ENCODE peak calls at places on chromosomes 4 and X, in eight cellular contexts. G is AG04450, I is lower lobe of right lung, F is AML-193, O is iris pigment epithelial cell, B is GM19239, H is pons, L is amygdala. S is an unnamed sample.

GRCh38 chrX:74925210-74926088 is at the start of gene NEXMIF:
- DNase-seq in G (no peak), F (no peak), O (peak; percentile 20), I (peak; percentile 46), L (peak; percentile 1), H (peak; percentile 5), B (peak; percentile 14), S (no peak)

GRCh38 chr4:153623491-153623890 is 60.6 kb upstream of the TLR2 start:
- DNase-seq in I (no peak), O (no peak), G (no peak), F (no peak), B (no peak), L (no peak), H (no peak), S (no peak)

GRCh38 chr4:88697588-88698329 is at the start of gene NAP1L5:
- DNase-seq in H (peak; percentile 35), I (peak; percentile 75), G (no peak), O (peak; percentile 84), F (no peak), L (peak; percentile 29), B (peak; percentile 22), S (peak; percentile 7)

GRCh38 chr4:152524429-152524828 is 11.5 kb downstream of the FBXW7 start:
- DNase-seq in B (no peak), H (no peak), G (no peak), O (no peak), L (no peak), I (no peak), F (no peak), S (no peak)

GRCh38 chr4:15541941-15542340 is 72.3 kb downstream of the CC2D2A start:
- DNase-seq in O (no peak), B (no peak), F (no peak), I (no peak), H (no peak), G (no peak), L (no peak), S (no peak)

GRCh38 chrX:39928704-39929439 is 168.9 kb downstream of the BCOR start:
- DNase-seq in F (no peak), H (no peak), B (no peak), O (no peak), G (no peak), L (no peak), I (peak; percentile 53), S (no peak)

GRCh38 chrX:12770440-12770839 is 20.8 kb upstream of the PRPS2 start:
- DNase-seq in I (no peak), G (no peak), H (peak; percentile 22), L (no peak), O (peak; percentile 38), B (no peak), F (peak; percentile 2), S (no peak)

GRCh38 chr4:90546114-90546513 is 418.9 kb downstream of the CCSER1 start:
- DNase-seq in F (peak; percentile 81), G (no peak), O (peak; percentile 1), L (no peak), H (no peak), I (no peak), B (no peak), S (no peak)

GRCh38 chr4:2827874-2828751 is 15.5 kb upstream of the ADD1 start:
- DNase-seq in O (no peak), I (peak; percentile 36), F (no peak), B (no peak), H (no peak), G (no peak), L (no peak), S (no peak)

GRCh38 chr4:118173126-118173525 is 138.8 kb downstream of the NDST3 start:
- DNase-seq in G (no peak), I (no peak), L (no peak), B (no peak), H (no peak), F (no peak), O (peak; percentile 65), S (no peak)

GRCh38 chrX:49176421-49177326 is 5.0 kb downstream of the PLP2 start:
- DNase-seq in I (peak; percentile 56), B (no peak), L (no peak), H (no peak), F (peak; percentile 43), O (no peak), G (no peak), S (no peak)

GRCh38 chrX:48903290-48903689 is 5.6 kb downstream of the PQBP1 start:
- DNase-seq in L (no peak), I (no peak), O (no peak), G (no peak), B (no peak), H (no peak), F (no peak), S (no peak)

GRCh38 chr4:2243682-2244380 is 1.9 kb upstream of the HAUS3 start:
- DNase-seq in G (no peak), B (peak; percentile 12), L (no peak), H (peak; percentile 79), O (no peak), F (peak; percentile 42), I (peak; percentile 58), S (no peak)

GRCh38 chr4:153349206-153349805 is 4.8 kb downstream of the MND1 start:
- DNase-seq in I (no peak), G (no peak), H (no peak), F (no peak), O (no peak), B (no peak), L (no peak), S (no peak)

GRCh38 chrX:850471-850916 is 219.9 kb downstream of the SHOX start:
- DNase-seq in G (no peak), I (no peak), F (no peak), L (no peak), O (peak; percentile 63), B (no peak), H (no peak), S (no peak)

S was measured in GM12878.